ENCODE peak calls at places on chromosomes 7 and 10, in ten cellular contexts. One of them, this sample, is unnamed.

GRCh38 chr10:121459765-121460453 is 138.3 kb downstream of the FGFR2 start:
- DNase-seq in pancreas: no peak
- DNase-seq in activated naive CD8-positive, alpha-beta T cell treated with anti-CD3 and anti-CD28 coated beads for 36 hours: no peak
- DNase-seq in stimulated activated CD8-positive, alpha-beta memory T cell treated with anti-CD3 and anti-CD28 coated beads, Interleukin-2, amount 100 ng/mL, for 48 hours: no peak
- DNase-seq in adipocyte: no peak
- DNase-seq in NCI-H1694: no peak
- DNase-seq in glomerular endothelial cell: no peak
- DNase-seq in T-helper 2 cell: no peak
- DNase-seq in T-helper 1 cell: no peak
- DNase-seq in activated CD4-positive, alpha-beta T cell treated with anti-CD3 and anti-CD28 coated beads, Interleukin-2, amount 50 U/mL, for 48 hours: no peak
- DNase-seq in this sample: no peak

GRCh38 chr7:94452257-94452656 is 57.4 kb upstream of the CASD1 start:
- DNase-seq in activated CD4-positive, alpha-beta T cell treated with anti-CD3 and anti-CD28 coated beads, Interleukin-2, amount 50 U/mL, for 48 hours: no peak
- DNase-seq in NCI-H1694: no peak
- DNase-seq in pancreas: no peak
- DNase-seq in T-helper 1 cell: no peak
- DNase-seq in stimulated activated CD8-positive, alpha-beta memory T cell treated with anti-CD3 and anti-CD28 coated beads, Interleukin-2, amount 100 ng/mL, for 48 hours: no peak
- DNase-seq in activated naive CD8-positive, alpha-beta T cell treated with anti-CD3 and anti-CD28 coated beads for 36 hours: no peak
- DNase-seq in adipocyte: peak; percentile 2
- DNase-seq in glomerular endothelial cell: no peak
- DNase-seq in T-helper 2 cell: no peak
- DNase-seq in this sample: no peak

GRCh38 chr7:76108540-76109233 is 60.8 kb downstream of the MDH2 start:
- DNase-seq in T-helper 2 cell: no peak
- DNase-seq in activated naive CD8-positive, alpha-beta T cell treated with anti-CD3 and anti-CD28 coated beads for 36 hours: no peak
- DNase-seq in T-helper 1 cell: no peak
- DNase-seq in pancreas: peak; percentile 52
- DNase-seq in NCI-H1694: no peak
- DNase-seq in adipocyte: no peak
- DNase-seq in activated CD4-positive, alpha-beta T cell treated with anti-CD3 and anti-CD28 coated beads, Interleukin-2, amount 50 U/mL, for 48 hours: no peak
- DNase-seq in stimulated activated CD8-positive, alpha-beta memory T cell treated with anti-CD3 and anti-CD28 coated beads, Interleukin-2, amount 100 ng/mL, for 48 hours: no peak
- DNase-seq in glomerular endothelial cell: no peak
- DNase-seq in this sample: no peak

GRCh38 chr10:73920084-73920483 is 9.2 kb downstream of the PLAU start:
- DNase-seq in pancreas: no peak
- DNase-seq in activated CD4-positive, alpha-beta T cell treated with anti-CD3 and anti-CD28 coated beads, Interleukin-2, amount 50 U/mL, for 48 hours: no peak
- DNase-seq in activated naive CD8-positive, alpha-beta T cell treated with anti-CD3 and anti-CD28 coated beads for 36 hours: no peak
- DNase-seq in T-helper 2 cell: no peak
- DNase-seq in glomerular endothelial cell: no peak
- DNase-seq in NCI-H1694: no peak
- DNase-seq in adipocyte: peak; percentile 39
- DNase-seq in T-helper 1 cell: no peak
- DNase-seq in stimulated activated CD8-positive, alpha-beta memory T cell treated with anti-CD3 and anti-CD28 coated beads, Interleukin-2, amount 100 ng/mL, for 48 hours: no peak
- DNase-seq in this sample: no peak

GRCh38 chr10:47421057-47421952 is 37.2 kb upstream of the ZNF488 start:
- DNase-seq in NCI-H1694: no peak
- DNase-seq in activated naive CD8-positive, alpha-beta T cell treated with anti-CD3 and anti-CD28 coated beads for 36 hours: no peak
- DNase-seq in glomerular endothelial cell: no peak
- DNase-seq in T-helper 2 cell: no peak
- DNase-seq in stimulated activated CD8-positive, alpha-beta memory T cell treated with anti-CD3 and anti-CD28 coated beads, Interleukin-2, amount 100 ng/mL, for 48 hours: no peak
- DNase-seq in T-helper 1 cell: no peak
- DNase-seq in adipocyte: peak; percentile 61
- DNase-seq in activated CD4-positive, alpha-beta T cell treated with anti-CD3 and anti-CD28 coated beads, Interleukin-2, amount 50 U/mL, for 48 hours: no peak
- DNase-seq in pancreas: no peak
- DNase-seq in this sample: no peak

GRCh38 chr7:117505238-117505637 is 25.4 kb downstream of the CFTR start:
- DNase-seq in activated naive CD8-positive, alpha-beta T cell treated with anti-CD3 and anti-CD28 coated beads for 36 hours: no peak
- DNase-seq in stimulated activated CD8-positive, alpha-beta memory T cell treated with anti-CD3 and anti-CD28 coated beads, Interleukin-2, amount 100 ng/mL, for 48 hours: no peak
- DNase-seq in glomerular endothelial cell: no peak
- DNase-seq in T-helper 2 cell: no peak
- DNase-seq in pancreas: no peak
- DNase-seq in NCI-H1694: no peak
- DNase-seq in T-helper 1 cell: no peak
- DNase-seq in activated CD4-positive, alpha-beta T cell treated with anti-CD3 and anti-CD28 coated beads, Interleukin-2, amount 50 U/mL, for 48 hours: no peak
- DNase-seq in adipocyte: no peak
- DNase-seq in this sample: no peak

GRCh38 chr7:101231644-101232043 is 6.0 kb downstream of the CLDN15 start:
- DNase-seq in pancreas: no peak
- DNase-seq in activated naive CD8-positive, alpha-beta T cell treated with anti-CD3 and anti-CD28 coated beads for 36 hours: no peak
- DNase-seq in T-helper 2 cell: no peak
- DNase-seq in NCI-H1694: no peak
- DNase-seq in adipocyte: no peak
- DNase-seq in activated CD4-positive, alpha-beta T cell treated with anti-CD3 and anti-CD28 coated beads, Interleukin-2, amount 50 U/mL, for 48 hours: no peak
- DNase-seq in stimulated activated CD8-positive, alpha-beta memory T cell treated with anti-CD3 and anti-CD28 coated beads, Interleukin-2, amount 100 ng/mL, for 48 hours: no peak
- DNase-seq in glomerular endothelial cell: no peak
- DNase-seq in T-helper 1 cell: no peak
- DNase-seq in this sample: no peak

GRCh38 chr10:104791471-104791870 is 150.4 kb downstream of the SORCS3 start:
- DNase-seq in stimulated activated CD8-positive, alpha-beta memory T cell treated with anti-CD3 and anti-CD28 coated beads, Interleukin-2, amount 100 ng/mL, for 48 hours: no peak
- DNase-seq in NCI-H1694: no peak
- DNase-seq in adipocyte: no peak
- DNase-seq in T-helper 1 cell: no peak
- DNase-seq in activated naive CD8-positive, alpha-beta T cell treated with anti-CD3 and anti-CD28 coated beads for 36 hours: no peak
- DNase-seq in T-helper 2 cell: no peak
- DNase-seq in glomerular endothelial cell: no peak
- DNase-seq in activated CD4-positive, alpha-beta T cell treated with anti-CD3 and anti-CD28 coated beads, Interleukin-2, amount 50 U/mL, for 48 hours: no peak
- DNase-seq in pancreas: no peak
- DNase-seq in this sample: no peak

GRCh38 chr7:34575006-34575405 is 83.0 kb upstream of the NPSR1 start:
- DNase-seq in T-helper 2 cell: no peak
- DNase-seq in pancreas: no peak
- DNase-seq in activated naive CD8-positive, alpha-beta T cell treated with anti-CD3 and anti-CD28 coated beads for 36 hours: no peak
- DNase-seq in NCI-H1694: no peak
- DNase-seq in adipocyte: no peak
- DNase-seq in glomerular endothelial cell: no peak
- DNase-seq in activated CD4-positive, alpha-beta T cell treated with anti-CD3 and anti-CD28 coated beads, Interleukin-2, amount 50 U/mL, for 48 hours: no peak
- DNase-seq in T-helper 1 cell: no peak
- DNase-seq in stimulated activated CD8-positive, alpha-beta memory T cell treated with anti-CD3 and anti-CD28 coated beads, Interleukin-2, amount 100 ng/mL, for 48 hours: no peak
- DNase-seq in this sample: no peak

GRCh38 chr7:135447783-135448182 is 62.1 kb downstream of the CNOT4 start:
- DNase-seq in glomerular endothelial cell: no peak
- DNase-seq in T-helper 1 cell: no peak
- DNase-seq in adipocyte: no peak
- DNase-seq in activated naive CD8-positive, alpha-beta T cell treated with anti-CD3 and anti-CD28 coated beads for 36 hours: no peak
- DNase-seq in T-helper 2 cell: no peak
- DNase-seq in pancreas: no peak
- DNase-seq in NCI-H1694: no peak
- DNase-seq in activated CD4-positive, alpha-beta T cell treated with anti-CD3 and anti-CD28 coated beads, Interleukin-2, amount 50 U/mL, for 48 hours: no peak
- DNase-seq in stimulated activated CD8-positive, alpha-beta memory T cell treated with anti-CD3 and anti-CD28 coated beads, Interleukin-2, amount 100 ng/mL, for 48 hours: no peak
- DNase-seq in this sample: no peak

GRCh38 chr10:100655760-100656421 is 89.5 kb upstream of the PAX2 start:
- DNase-seq in T-helper 1 cell: no peak
- DNase-seq in glomerular endothelial cell: no peak
- DNase-seq in activated naive CD8-positive, alpha-beta T cell treated with anti-CD3 and anti-CD28 coated beads for 36 hours: no peak
- DNase-seq in stimulated activated CD8-positive, alpha-beta memory T cell treated with anti-CD3 and anti-CD28 coated beads, Interleukin-2, amount 100 ng/mL, for 48 hours: no peak
- DNase-seq in pancreas: no peak
- DNase-seq in T-helper 2 cell: no peak
- DNase-seq in activated CD4-positive, alpha-beta T cell treated with anti-CD3 and anti-CD28 coated beads, Interleukin-2, amount 50 U/mL, for 48 hours: peak; percentile 27
- DNase-seq in NCI-H1694: no peak
- DNase-seq in adipocyte: no peak
- DNase-seq in this sample: no peak

GRCh38 chr10:70804424-70804814 is 11.3 kb upstream of the SGPL1 start:
- DNase-seq in T-helper 1 cell: no peak
- DNase-seq in stimulated activated CD8-positive, alpha-beta memory T cell treated with anti-CD3 and anti-CD28 coated beads, Interleukin-2, amount 100 ng/mL, for 48 hours: no peak
- DNase-seq in glomerular endothelial cell: no peak
- DNase-seq in adipocyte: no peak
- DNase-seq in activated CD4-positive, alpha-beta T cell treated with anti-CD3 and anti-CD28 coated beads, Interleukin-2, amount 50 U/mL, for 48 hours: no peak
- DNase-seq in NCI-H1694: no peak
- DNase-seq in activated naive CD8-positive, alpha-beta T cell treated with anti-CD3 and anti-CD28 coated beads for 36 hours: no peak
- DNase-seq in pancreas: peak; percentile 22
- DNase-seq in T-helper 2 cell: no peak
- DNase-seq in this sample: no peak

GRCh38 chr7:115230882-115231508 is 309.1 kb downstream of the MDFIC start:
- DNase-seq in stimulated activated CD8-positive, alpha-beta memory T cell treated with anti-CD3 and anti-CD28 coated beads, Interleukin-2, amount 100 ng/mL, for 48 hours: no peak
- DNase-seq in glomerular endothelial cell: peak; percentile 93
- DNase-seq in T-helper 1 cell: no peak
- DNase-seq in NCI-H1694: peak; percentile 25
- DNase-seq in activated CD4-positive, alpha-beta T cell treated with anti-CD3 and anti-CD28 coated beads, Interleukin-2, amount 50 U/mL, for 48 hours: no peak
- DNase-seq in activated naive CD8-positive, alpha-beta T cell treated with anti-CD3 and anti-CD28 coated beads for 36 hours: no peak
- DNase-seq in adipocyte: peak; percentile 83
- DNase-seq in pancreas: no peak
- DNase-seq in T-helper 2 cell: no peak
- DNase-seq in this sample: no peak

GRCh38 chr10:81215498-81215897 is 659.5 kb upstream of the NRG3 start:
- DNase-seq in NCI-H1694: no peak
- DNase-seq in T-helper 1 cell: no peak
- DNase-seq in pancreas: no peak
- DNase-seq in adipocyte: no peak
- DNase-seq in stimulated activated CD8-positive, alpha-beta memory T cell treated with anti-CD3 and anti-CD28 coated beads, Interleukin-2, amount 100 ng/mL, for 48 hours: no peak
- DNase-seq in activated CD4-positive, alpha-beta T cell treated with anti-CD3 and anti-CD28 coated beads, Interleukin-2, amount 50 U/mL, for 48 hours: no peak
- DNase-seq in activated naive CD8-positive, alpha-beta T cell treated with anti-CD3 and anti-CD28 coated beads for 36 hours: no peak
- DNase-seq in T-helper 2 cell: no peak
- DNase-seq in glomerular endothelial cell: no peak
- DNase-seq in this sample: no peak

GRCh38 chr7:36283711-36284130 is 105.9 kb upstream of the ANLN start:
- DNase-seq in stimulated activated CD8-positive, alpha-beta memory T cell treated with anti-CD3 and anti-CD28 coated beads, Interleukin-2, amount 100 ng/mL, for 48 hours: no peak
- DNase-seq in activated CD4-positive, alpha-beta T cell treated with anti-CD3 and anti-CD28 coated beads, Interleukin-2, amount 50 U/mL, for 48 hours: peak; percentile 32
- DNase-seq in T-helper 2 cell: peak; percentile 4
- DNase-seq in adipocyte: no peak
- DNase-seq in T-helper 1 cell: no peak
- DNase-seq in pancreas: no peak
- DNase-seq in NCI-H1694: no peak
- DNase-seq in glomerular endothelial cell: no peak
- DNase-seq in activated naive CD8-positive, alpha-beta T cell treated with anti-CD3 and anti-CD28 coated beads for 36 hours: no peak
- DNase-seq in this sample: peak; percentile 35

GRCh38 chr10:116385311-116385710 is 42.3 kb upstream of the PNLIPRP3 start:
- DNase-seq in T-helper 2 cell: no peak
- DNase-seq in activated CD4-positive, alpha-beta T cell treated with anti-CD3 and anti-CD28 coated beads, Interleukin-2, amount 50 U/mL, for 48 hours: no peak
- DNase-seq in NCI-H1694: no peak
- DNase-seq in glomerular endothelial cell: no peak
- DNase-seq in T-helper 1 cell: no peak
- DNase-seq in activated naive CD8-positive, alpha-beta T cell treated with anti-CD3 and anti-CD28 coated beads for 36 hours: no peak
- DNase-seq in stimulated activated CD8-positive, alpha-beta memory T cell treated with anti-CD3 and anti-CD28 coated beads, Interleukin-2, amount 100 ng/mL, for 48 hours: no peak
- DNase-seq in adipocyte: no peak
- DNase-seq in pancreas: no peak
- DNase-seq in this sample: no peak

GRCh38 chr10:123428302-123428701 is 237.9 kb upstream of the GPR26 start:
- DNase-seq in activated CD4-positive, alpha-beta T cell treated with anti-CD3 and anti-CD28 coated beads, Interleukin-2, amount 50 U/mL, for 48 hours: no peak
- DNase-seq in T-helper 2 cell: no peak
- DNase-seq in NCI-H1694: peak; percentile 32
- DNase-seq in activated naive CD8-positive, alpha-beta T cell treated with anti-CD3 and anti-CD28 coated beads for 36 hours: no peak
- DNase-seq in pancreas: no peak
- DNase-seq in T-helper 1 cell: no peak
- DNase-seq in stimulated activated CD8-positive, alpha-beta memory T cell treated with anti-CD3 and anti-CD28 coated beads, Interleukin-2, amount 100 ng/mL, for 48 hours: no peak
- DNase-seq in glomerular endothelial cell: no peak
- DNase-seq in adipocyte: no peak
- DNase-seq in this sample: no peak

GRCh38 chr10:80737209-80737608 is 199.5 kb downstream of the SH2D4B start:
- DNase-seq in pancreas: no peak
- DNase-seq in activated CD4-positive, alpha-beta T cell treated with anti-CD3 and anti-CD28 coated beads, Interleukin-2, amount 50 U/mL, for 48 hours: no peak
- DNase-seq in NCI-H1694: no peak
- DNase-seq in glomerular endothelial cell: no peak
- DNase-seq in stimulated activated CD8-positive, alpha-beta memory T cell treated with anti-CD3 and anti-CD28 coated beads, Interleukin-2, amount 100 ng/mL, for 48 hours: no peak
- DNase-seq in activated naive CD8-positive, alpha-beta T cell treated with anti-CD3 and anti-CD28 coated beads for 36 hours: no peak
- DNase-seq in T-helper 1 cell: no peak
- DNase-seq in adipocyte: no peak
- DNase-seq in T-helper 2 cell: no peak
- DNase-seq in this sample: no peak

GRCh38 chr7:148695953-148696352 is 2.8 kb upstream of the CUL1 start:
- DNase-seq in activated naive CD8-positive, alpha-beta T cell treated with anti-CD3 and anti-CD28 coated beads for 36 hours: no peak
- DNase-seq in pancreas: no peak
- DNase-seq in adipocyte: no peak
- DNase-seq in activated CD4-positive, alpha-beta T cell treated with anti-CD3 and anti-CD28 coated beads, Interleukin-2, amount 50 U/mL, for 48 hours: no peak
- DNase-seq in T-helper 1 cell: no peak
- DNase-seq in NCI-H1694: no peak
- DNase-seq in glomerular endothelial cell: no peak
- DNase-seq in stimulated activated CD8-positive, alpha-beta memory T cell treated with anti-CD3 and anti-CD28 coated beads, Interleukin-2, amount 100 ng/mL, for 48 hours: no peak
- DNase-seq in T-helper 2 cell: no peak
- DNase-seq in this sample: no peak

GRCh38 chr7:92762853-92763252 is 73.5 kb downstream of the CDK6 start:
- DNase-seq in activated CD4-positive, alpha-beta T cell treated with anti-CD3 and anti-CD28 coated beads, Interleukin-2, amount 50 U/mL, for 48 hours: no peak
- DNase-seq in NCI-H1694: no peak
- DNase-seq in stimulated activated CD8-positive, alpha-beta memory T cell treated with anti-CD3 and anti-CD28 coated beads, Interleukin-2, amount 100 ng/mL, for 48 hours: no peak
- DNase-seq in T-helper 2 cell: no peak
- DNase-seq in pancreas: no peak
- DNase-seq in T-helper 1 cell: no peak
- DNase-seq in glomerular endothelial cell: no peak
- DNase-seq in adipocyte: no peak
- DNase-seq in activated naive CD8-positive, alpha-beta T cell treated with anti-CD3 and anti-CD28 coated beads for 36 hours: no peak
- DNase-seq in this sample: no peak

GRCh38 chr10:114767589-114768393 is 53.8 kb upstream of the FHIP2A start:
- DNase-seq in activated CD4-positive, alpha-beta T cell treated with anti-CD3 and anti-CD28 coated beads, Interleukin-2, amount 50 U/mL, for 48 hours: peak; percentile 19
- DNase-seq in stimulated activated CD8-positive, alpha-beta memory T cell treated with anti-CD3 and anti-CD28 coated beads, Interleukin-2, amount 100 ng/mL, for 48 hours: no peak
- DNase-seq in adipocyte: peak; percentile 61
- DNase-seq in T-helper 2 cell: no peak
- DNase-seq in T-helper 1 cell: peak; percentile 4
- DNase-seq in pancreas: peak; percentile 64
- DNase-seq in glomerular endothelial cell: no peak
- DNase-seq in NCI-H1694: no peak
- DNase-seq in activated naive CD8-positive, alpha-beta T cell treated with anti-CD3 and anti-CD28 coated beads for 36 hours: peak; percentile 8
- DNase-seq in this sample: peak; percentile 39

GRCh38 chr10:2926918-2927660 is 140.3 kb upstream of the PFKP start:
- DNase-seq in adipocyte: no peak
- DNase-seq in T-helper 1 cell: no peak
- DNase-seq in activated naive CD8-positive, alpha-beta T cell treated with anti-CD3 and anti-CD28 coated beads for 36 hours: no peak
- DNase-seq in activated CD4-positive, alpha-beta T cell treated with anti-CD3 and anti-CD28 coated beads, Interleukin-2, amount 50 U/mL, for 48 hours: no peak
- DNase-seq in stimulated activated CD8-positive, alpha-beta memory T cell treated with anti-CD3 and anti-CD28 coated beads, Interleukin-2, amount 100 ng/mL, for 48 hours: no peak
- DNase-seq in glomerular endothelial cell: no peak
- DNase-seq in pancreas: no peak
- DNase-seq in NCI-H1694: no peak
- DNase-seq in T-helper 2 cell: no peak
- DNase-seq in this sample: no peak

GRCh38 chr7:44111759-44112158 is 7.6 kb downstream of the AEBP1 start:
- DNase-seq in T-helper 1 cell: no peak
- DNase-seq in activated CD4-positive, alpha-beta T cell treated with anti-CD3 and anti-CD28 coated beads, Interleukin-2, amount 50 U/mL, for 48 hours: no peak
- DNase-seq in pancreas: no peak
- DNase-seq in adipocyte: no peak
- DNase-seq in activated naive CD8-positive, alpha-beta T cell treated with anti-CD3 and anti-CD28 coated beads for 36 hours: no peak
- DNase-seq in T-helper 2 cell: no peak
- DNase-seq in stimulated activated CD8-positive, alpha-beta memory T cell treated with anti-CD3 and anti-CD28 coated beads, Interleukin-2, amount 100 ng/mL, for 48 hours: no peak
- DNase-seq in NCI-H1694: no peak
- DNase-seq in glomerular endothelial cell: no peak
- DNase-seq in this sample: no peak

GRCh38 chr7:132386249-132386681 is 190.0 kb downstream of the PLXNA4 start:
- DNase-seq in activated CD4-positive, alpha-beta T cell treated with anti-CD3 and anti-CD28 coated beads, Interleukin-2, amount 50 U/mL, for 48 hours: no peak
- DNase-seq in activated naive CD8-positive, alpha-beta T cell treated with anti-CD3 and anti-CD28 coated beads for 36 hours: no peak
- DNase-seq in stimulated activated CD8-positive, alpha-beta memory T cell treated with anti-CD3 and anti-CD28 coated beads, Interleukin-2, amount 100 ng/mL, for 48 hours: no peak
- DNase-seq in glomerular endothelial cell: no peak
- DNase-seq in adipocyte: no peak
- DNase-seq in NCI-H1694: no peak
- DNase-seq in pancreas: peak; percentile 29
- DNase-seq in T-helper 1 cell: no peak
- DNase-seq in T-helper 2 cell: no peak
- DNase-seq in this sample: no peak

GRCh38 chr7:90487808-90488207 is 18.4 kb downstream of the PTTG1IP2 start:
- DNase-seq in pancreas: no peak
- DNase-seq in T-helper 2 cell: no peak
- DNase-seq in activated CD4-positive, alpha-beta T cell treated with anti-CD3 and anti-CD28 coated beads, Interleukin-2, amount 50 U/mL, for 48 hours: no peak
- DNase-seq in stimulated activated CD8-positive, alpha-beta memory T cell treated with anti-CD3 and anti-CD28 coated beads, Interleukin-2, amount 100 ng/mL, for 48 hours: no peak
- DNase-seq in glomerular endothelial cell: no peak
- DNase-seq in adipocyte: no peak
- DNase-seq in activated naive CD8-positive, alpha-beta T cell treated with anti-CD3 and anti-CD28 coated beads for 36 hours: no peak
- DNase-seq in NCI-H1694: no peak
- DNase-seq in T-helper 1 cell: no peak
- DNase-seq in this sample: no peak

GRCh38 chr10:89643431-89643811 is 1.6 kb downstream of the PANK1 start:
- DNase-seq in glomerular endothelial cell: no peak
- DNase-seq in activated CD4-positive, alpha-beta T cell treated with anti-CD3 and anti-CD28 coated beads, Interleukin-2, amount 50 U/mL, for 48 hours: no peak
- DNase-seq in adipocyte: no peak
- DNase-seq in T-helper 1 cell: no peak
- DNase-seq in stimulated activated CD8-positive, alpha-beta memory T cell treated with anti-CD3 and anti-CD28 coated beads, Interleukin-2, amount 100 ng/mL, for 48 hours: no peak
- DNase-seq in NCI-H1694: no peak
- DNase-seq in pancreas: no peak
- DNase-seq in activated naive CD8-positive, alpha-beta T cell treated with anti-CD3 and anti-CD28 coated beads for 36 hours: no peak
- DNase-seq in T-helper 2 cell: no peak
- DNase-seq in this sample: no peak

GRCh38 chr7:148735141-148735540 is 36.4 kb downstream of the CUL1 start:
- DNase-seq in T-helper 1 cell: no peak
- DNase-seq in activated CD4-positive, alpha-beta T cell treated with anti-CD3 and anti-CD28 coated beads, Interleukin-2, amount 50 U/mL, for 48 hours: no peak
- DNase-seq in adipocyte: no peak
- DNase-seq in glomerular endothelial cell: no peak
- DNase-seq in T-helper 2 cell: no peak
- DNase-seq in pancreas: no peak
- DNase-seq in activated naive CD8-positive, alpha-beta T cell treated with anti-CD3 and anti-CD28 coated beads for 36 hours: no peak
- DNase-seq in NCI-H1694: no peak
- DNase-seq in stimulated activated CD8-positive, alpha-beta memory T cell treated with anti-CD3 and anti-CD28 coated beads, Interleukin-2, amount 100 ng/mL, for 48 hours: no peak
- DNase-seq in this sample: no peak

GRCh38 chr10:33009244-33010131 is 51.5 kb upstream of the ITGB1 start:
- DNase-seq in glomerular endothelial cell: no peak
- DNase-seq in NCI-H1694: no peak
- DNase-seq in T-helper 1 cell: no peak
- DNase-seq in pancreas: no peak
- DNase-seq in activated CD4-positive, alpha-beta T cell treated with anti-CD3 and anti-CD28 coated beads, Interleukin-2, amount 50 U/mL, for 48 hours: no peak
- DNase-seq in stimulated activated CD8-positive, alpha-beta memory T cell treated with anti-CD3 and anti-CD28 coated beads, Interleukin-2, amount 100 ng/mL, for 48 hours: no peak
- DNase-seq in activated naive CD8-positive, alpha-beta T cell treated with anti-CD3 and anti-CD28 coated beads for 36 hours: no peak
- DNase-seq in T-helper 2 cell: no peak
- DNase-seq in adipocyte: no peak
- DNase-seq in this sample: no peak